ENCODE peak calls at places on chromosomes 12 and 14, in seven cellular contexts. I is left ventricle myocardium superior; J is cardiac muscle cell; B is stimulated activated CD4-positive, alpha-beta T cell treated with anti-CD3 and anti-CD28 coated beads, Interleukin-1b, Interleukin-23, amount 100 ng/mL, for 24 hours; P is activated CD4-positive, alpha-beta T cell treated with anti-CD3 and anti-CD28 coated beads, Interleukin-2, amount 50 U/mL, for 48 hours; Q is posterior cingulate gyrus; T is NCI-H1048. A is an unnamed sample.
A peak's percentile ranks its signal among the peaks of the same experiment; 100 is the strongest.

GRCh38 chr14:33943484-33943883 is 7.4 kb downstream of the EGLN3 start:
- DNase-seq in Q (no peak), I (no peak), B (no peak), T (no peak), P (no peak), J (no peak), A (peak; percentile 9)

GRCh38 chr12:29026419-29026818 is 122.7 kb upstream of the FAR2 start:
- DNase-seq in Q (no peak), B (no peak), J (no peak), T (no peak), P (no peak), I (no peak), A (no peak)

GRCh38 chr14:65588426-65589140 is 176.1 kb downstream of the FUT8 start:
- DNase-seq in B (no peak), Q (no peak), P (no peak), J (no peak), I (no peak), T (no peak), A (no peak)

GRCh38 chr12:69066420-69067373 is 133.7 kb upstream of the CPM start:
- DNase-seq in T (no peak), J (peak; percentile 63), B (no peak), P (no peak), I (peak; percentile 38), Q (no peak), A (no peak)

GRCh38 chr14:57492859-57493258 is 798 bp downstream of the CCDC198 start:
- DNase-seq in Q (no peak), I (no peak), J (no peak), T (no peak), B (no peak), P (no peak), A (no peak)

GRCh38 chr12:65900912-65901672 is 76.8 kb downstream of the HMGA2 start:
- DNase-seq in B (no peak), J (no peak), I (no peak), T (no peak), P (no peak), Q (no peak), A (no peak)

GRCh38 chr14:63228221-63228620 is 24.0 kb downstream of the RHOJ start:
- DNase-seq in P (no peak), Q (no peak), J (no peak), I (no peak), T (no peak), B (no peak), A (no peak)

GRCh38 chr14:65502676-65503124 is 90.2 kb downstream of the FUT8 start:
- DNase-seq in I (no peak), T (no peak), B (no peak), Q (no peak), J (peak; percentile 10), P (no peak), A (no peak)

GRCh38 chr14:63909984-63910383 is 57.2 kb downstream of the SYNE2 start:
- DNase-seq in Q (no peak), I (no peak), B (no peak), P (no peak), T (no peak), J (no peak), A (no peak)

GRCh38 chr12:56687225-56688128 is 607 bp downstream of the PTGES3 start:
- DNase-seq in I (peak; percentile 64), Q (peak; percentile 55), T (no peak), B (peak; percentile 32), P (peak; percentile 61), J (peak; percentile 46), A (peak; percentile 66)

GRCh38 chr12:108495054-108495453 is 20.0 kb upstream of the FICD start:
- DNase-seq in J (peak; percentile 15), P (peak; percentile 50), I (no peak), B (no peak), T (no peak), Q (no peak), A (no peak)

GRCh38 chr12:11753151-11753501 is 103.7 kb downstream of the ETV6 start:
- DNase-seq in J (no peak), I (no peak), B (no peak), Q (no peak), T (no peak), P (no peak), A (no peak)

GRCh38 chr14:60753264-60754126 is 18.9 kb downstream of the MNAT1 start:
- DNase-seq in I (no peak), J (no peak), P (peak; percentile 43), T (no peak), B (no peak), Q (no peak), A (no peak)